ENCODE peak calls at places on chromosome 18, in six cellular contexts. R is tibial nerve; I is GM20000; E is WERI-Rb-1; H is stimulated activated CD8-positive, alpha-beta memory T cell treated with anti-CD3 and anti-CD28 coated beads, Interleukin-12 subunit alpha, Interleukin-12 subunit beta, amount 100 ng/mL, for 4 hours; X is SJSA1. K is an unnamed sample.
A peak's percentile ranks its signal among the peaks of the same experiment; 100 is the strongest.

GRCh38 chr18:68455229-68455603 is 259.7 kb downstream of the TMX3 start:
- DNase-seq in R (no peak), I (no peak), E (no peak), H (no peak), X (no peak), K (no peak)

GRCh38 chr18:13260114-13260926 is 41.8 kb downstream of the LDLRAD4 start:
- DNase-seq in R (peak; percentile 34), I (no peak), E (no peak), H (no peak), X (no peak), K (no peak)

GRCh38 chr18:55096261-55097026 is 137.2 kb upstream of the CCDC68 start:
- DNase-seq in R (peak; percentile 53), I (peak; percentile 21), E (peak; percentile 58), H (no peak), X (peak; percentile 20), K (peak; percentile 76)

GRCh38 chr18:7897119-7897518 is 330.0 kb downstream of the PTPRM start:
- DNase-seq in R (no peak), I (no peak), E (no peak), H (no peak), X (no peak), K (peak; percentile 25)

GRCh38 chr18:53551868-53552426 is 672.5 kb downstream of the MBD2 start:
- DNase-seq in R (peak; percentile 33), I (no peak), E (no peak), H (no peak), X (no peak), K (no peak)

GRCh38 chr18:2982452-2983172 is 30.3 kb downstream of the LPIN2 start:
- DNase-seq in R (no peak), I (no peak), E (no peak), H (no peak), X (peak; percentile 21), K (no peak)

GRCh38 chr18:22670914-22671313 is 253.2 kb upstream of the CTAGE1 start:
- DNase-seq in R (no peak), I (peak; percentile 11), E (no peak), H (no peak), X (no peak), K (no peak)

GRCh38 chr18:22324191-22325131 is 93.3 kb downstream of the CTAGE1 start:
- DNase-seq in R (no peak), I (no peak), E (no peak), H (no peak), X (no peak), K (peak; percentile 25)

GRCh38 chr18:34710430-34711386 is 610 bp downstream of the DTNA start:
- DNase-seq in R (no peak), I (no peak), E (no peak), H (no peak), X (peak; percentile 56), K (peak; percentile 77)

GRCh38 chr18:78950386-78950785 is 29.2 kb upstream of the SALL3 start:
- DNase-seq in R (no peak), I (no peak), E (no peak), H (no peak), X (no peak), K (no peak)

GRCh38 chr18:46356278-46357033 is 252.3 kb downstream of the HAUS1 start:
- DNase-seq in R (no peak), I (no peak), E (no peak), H (no peak), X (no peak), K (no peak)

GRCh38 chr18:41126541-41127235 is 828.3 kb upstream of the PIK3C3 start:
- DNase-seq in R (no peak), I (no peak), E (no peak), H (no peak), X (peak; percentile 26), K (peak; percentile 67)

GRCh38 chr18:13378150-13378549 is 159.6 kb downstream of the LDLRAD4 start:
- DNase-seq in R (no peak), I (peak; percentile 11), E (no peak), H (no peak), X (no peak), K (no peak)

GRCh38 chr18:12741351-12741750 is 38.5 kb downstream of the PSMG2 start:
- DNase-seq in R (no peak), I (no peak), E (no peak), H (no peak), X (peak; percentile 91), K (peak; percentile 91)

GRCh38 chr18:59200787-59201186 is 19.2 kb upstream of the GRP start:
- DNase-seq in R (no peak), I (no peak), E (peak; percentile 44), H (no peak), X (no peak), K (no peak)

GRCh38 chr18:58135170-58135569 is 91.1 kb downstream of the NEDD4L start:
- DNase-seq in R (no peak), I (peak; percentile 33), E (no peak), H (no peak), X (peak; percentile 29), K (peak; percentile 87)

GRCh38 chr18:12091742-12092141 is 1.9 kb upstream of the ANKRD62 start:
- DNase-seq in R (no peak), I (no peak), E (no peak), H (no peak), X (no peak), K (no peak)

GRCh38 chr18:7870855-7871254 is 303.7 kb downstream of the PTPRM start:
- DNase-seq in R (no peak), I (no peak), E (no peak), H (no peak), X (no peak), K (peak; percentile 86)

GRCh38 chr18:64713284-64713683 is 564.4 kb upstream of the LINC00305 start:
- DNase-seq in R (no peak), I (no peak), E (no peak), H (no peak), X (no peak), K (no peak)

GRCh38 chr18:9613550-9614400 is 584 bp downstream of the PPP4R1 start:
- DNase-seq in R (peak; percentile 15), I (peak; percentile 76), E (peak; percentile 62), H (peak; percentile 17), X (peak; percentile 71), K (no peak)

GRCh38 chr18:9846162-9846915 is 39.4 kb upstream of the TXNDC2 start:
- DNase-seq in R (no peak), I (no peak), E (no peak), H (no peak), X (no peak), K (no peak)

GRCh38 chr18:39660141-39660540 is 2094.5 kb upstream of the CELF4 start:
- DNase-seq in R (no peak), I (no peak), E (no peak), H (no peak), X (no peak), K (peak; percentile 44)

GRCh38 chr18:35383136-35383535 is 6.0 kb upstream of the ZNF396 start:
- DNase-seq in R (no peak), I (no peak), E (no peak), H (no peak), X (no peak), K (no peak)

GRCh38 chr18:50427896-50428295 is 53.0 kb downstream of the SKA1 start:
- DNase-seq in R (no peak), I (no peak), E (no peak), H (no peak), X (no peak), K (no peak)

GRCh38 chr18:79863161-79863945 is 65.6 kb downstream of the KCNG2 start:
- DNase-seq in R (no peak), I (no peak), E (no peak), H (no peak), X (no peak), K (no peak)

GRCh38 chr18:45662468-45662867 is 47.2 kb downstream of the SLC14A2 start:
- DNase-seq in R (no peak), I (no peak), E (no peak), H (no peak), X (peak; percentile 6), K (peak; percentile 51)

GRCh38 chr18:52313213-52313612 is 26.8 kb upstream of the DCC start:
- DNase-seq in R (no peak), I (no peak), E (no peak), H (no peak), X (no peak), K (no peak)

GRCh38 chr18:66724664-66725356 is 120.9 kb upstream of the CDH19 start:
- DNase-seq in R (peak; percentile 59), I (no peak), E (no peak), H (no peak), X (no peak), K (peak; percentile 4)

GRCh38 chr18:11998182-11998581 is 16.9 kb downstream of the IMPA2 start:
- DNase-seq in R (no peak), I (no peak), E (peak; percentile 23), H (no peak), X (no peak), K (no peak)

K was measured in fibroblast of mammary gland.